ENCODE peak calls at places on chromosomes 5 and 9, in five cellular contexts. X, G, P, H and K are unnamed samples.

GRCh38 chr5:10354048-10354872 is 765 bp downstream of the MARCHF6 start:
- DNase-seq in X (peak), H (peak), P (peak), G (no peak), K (no peak)

GRCh38 chr9:95088421-95089161 is 228.9 kb downstream of the FANCC start:
- DNase-seq in H (no peak), P (no peak), X (no peak), G (no peak), K (no peak)

GRCh38 chr9:100322954-100323536 is 29.7 kb downstream of the TEX10 start:
- DNase-seq in G (no peak), P (peak), X (peak), H (peak), K (no peak)

GRCh38 chr5:108386345-108387061 is 4.6 kb upstream of the FBXL17 start:
- DNase-seq in P (no peak), H (no peak), G (no peak), X (peak), K (no peak)

GRCh38 chr9:109399258-109399767 is 78.5 kb upstream of the EPB41L4B start:
- DNase-seq in G (no peak), H (no peak), P (no peak), X (no peak), K (no peak)

GRCh38 chr5:35198096-35198495 is 32.2 kb downstream of the PRLR start:
- DNase-seq in P (no peak), H (no peak), G (peak), X (peak), K (no peak)

GRCh38 chr9:130927338-130927737 is 11.7 kb downstream of the FIBCD1 start:
- DNase-seq in H (no peak), P (no peak), G (no peak), X (no peak), K (no peak)

GRCh38 chr5:166772770-166773169 is 1518.7 kb upstream of the WWC1 start:
- DNase-seq in P (no peak), G (no peak), H (no peak), X (no peak), K (no peak)

GRCh38 chr5:170313344-170313743 is 15.8 kb upstream of the LCP2 start:
- DNase-seq in X (no peak), P (no peak), H (no peak), G (no peak), K (no peak)

GRCh38 chr5:137616046-137616445 is 116.9 kb upstream of the SPOCK1 start:
- DNase-seq in X (no peak), H (no peak), P (no peak), G (no peak), K (no peak)

GRCh38 chr5:121378559-121379359 is 472.9 kb upstream of the FTMT start:
- DNase-seq in H (no peak), X (no peak), G (no peak), P (no peak), K (no peak)

GRCh38 chr5:79956173-79956670 is 34.8 kb downstream of the MTX3 start:
- DNase-seq in G (peak), H (no peak), P (no peak), X (peak), K (no peak)

GRCh38 chr5:132797651-132798050 is 15.5 kb upstream of the SOWAHA start:
- DNase-seq in H (no peak), X (no peak), G (no peak), P (no peak), K (no peak)

GRCh38 chr5:170848033-170848432 is 13.8 kb upstream of the RANBP17 start:
- DNase-seq in P (no peak), G (no peak), X (peak), H (no peak), K (no peak)

GRCh38 chr5:108345541-108346171 is 36.2 kb downstream of the FBXL17 start:
- DNase-seq in G (peak), X (no peak), P (peak), H (no peak), K (no peak)

GRCh38 chr9:2241461-2241874 is 226.3 kb downstream of the SMARCA2 start:
- DNase-seq in H (no peak), G (peak), X (peak), P (no peak), K (no peak)

GRCh38 chr5:157518963-157519362 is 56.6 kb downstream of the ADAM19 start:
- DNase-seq in P (no peak), X (no peak), G (no peak), H (no peak), K (no peak)

GRCh38 chr5:107381189-107381856 is 289.4 kb downstream of the EFNA5 start:
- DNase-seq in H (no peak), G (no peak), P (no peak), X (peak), K (no peak)

GRCh38 chr9:123063172-123063508 is 29.7 kb downstream of the GPR21 start:
- DNase-seq in G (no peak), H (no peak), X (no peak), P (no peak), K (peak)

GRCh38 chr9:72592501-72593403 is 71.3 kb downstream of the TMC1 start:
- DNase-seq in P (peak), H (peak), X (peak), G (peak), K (no peak)

GRCh38 chr5:28958581-28958980 is 1920.2 kb upstream of the CDH9 start:
- DNase-seq in G (no peak), X (no peak), P (no peak), H (no peak), K (no peak)

GRCh38 chr5:132455614-132456115 is 34.9 kb downstream of the IRF1 start:
- DNase-seq in H (no peak), P (no peak), G (no peak), X (no peak), K (no peak)

GRCh38 chr9:9924369-9924768 is 688.4 kb downstream of the PTPRD start:
- DNase-seq in P (no peak), H (no peak), G (no peak), X (no peak), K (no peak)

GRCh38 chr9:92265159-92265558 is 28.3 kb downstream of the IARS1 start:
- DNase-seq in X (no peak), P (no peak), H (peak), G (peak), K (peak)

GRCh38 chr5:60649288-60649917 is 50.6 kb downstream of the DEPDC1B start:
- DNase-seq in X (peak), H (peak), G (peak), P (peak), K (no peak)

GRCh38 chr5:176409765-176410164 is 6.6 kb downstream of the CLTB start:
- DNase-seq in G (no peak), H (no peak), P (no peak), X (no peak), K (no peak)

GRCh38 chr5:102216559-102217157 is 79.4 kb downstream of the SLCO4C1 start:
- DNase-seq in G (no peak), X (no peak), P (no peak), H (no peak), K (no peak)

GRCh38 chr9:131744715-131745201 is 4.9 kb upstream of the RAPGEF1 start:
- DNase-seq in H (no peak), X (no peak), G (no peak), P (no peak), K (no peak)

GRCh38 chr5:73638344-73639095 is 12.5 kb downstream of the ARHGEF28 start:
- DNase-seq in P (no peak), G (peak), H (no peak), X (peak), K (no peak)

GRCh38 chr5:40235471-40235870 is 444.2 kb upstream of the PTGER4 start:
- DNase-seq in X (no peak), G (no peak), H (no peak), P (no peak), K (no peak)

GRCh38 chr9:126617003-126617739 is 3.4 kb downstream of the LMX1B start:
- DNase-seq in X (no peak), H (no peak), G (no peak), P (no peak), K (no peak)

GRCh38 chr5:132437604-132438275 is 52.8 kb downstream of the IRF1 start:
- DNase-seq in X (peak), G (no peak), P (peak), H (peak), K (peak)

GRCh38 chr9:129175515-129175824 is 2.6 kb downstream of the IER5L start:
- DNase-seq in G (no peak), P (no peak), X (no peak), H (no peak), K (no peak)

GRCh38 chr9:77449177-77450092 is 198.7 kb downstream of the GNA14 start:
- DNase-seq in G (no peak), H (no peak), X (peak), P (no peak), K (no peak)

GRCh38 chr5:50968296-50969206 is 302.1 kb downstream of the PARP8 start:
- DNase-seq in G (no peak), X (no peak), H (no peak), P (no peak), K (no peak)

GRCh38 chr9:88221110-88221509 is 82.8 kb upstream of the SPATA31C2 start:
- DNase-seq in X (no peak), G (no peak), P (no peak), H (no peak), K (no peak)

GRCh38 chr9:81573415-81574321 is 115.7 kb downstream of the TLE1 start:
- DNase-seq in G (no peak), P (no peak), H (no peak), X (no peak), K (no peak)
- TF ChIP-seq CTCF in G (no peak), P (no peak), H (no peak), X (peak), K (no peak)

DNA sequence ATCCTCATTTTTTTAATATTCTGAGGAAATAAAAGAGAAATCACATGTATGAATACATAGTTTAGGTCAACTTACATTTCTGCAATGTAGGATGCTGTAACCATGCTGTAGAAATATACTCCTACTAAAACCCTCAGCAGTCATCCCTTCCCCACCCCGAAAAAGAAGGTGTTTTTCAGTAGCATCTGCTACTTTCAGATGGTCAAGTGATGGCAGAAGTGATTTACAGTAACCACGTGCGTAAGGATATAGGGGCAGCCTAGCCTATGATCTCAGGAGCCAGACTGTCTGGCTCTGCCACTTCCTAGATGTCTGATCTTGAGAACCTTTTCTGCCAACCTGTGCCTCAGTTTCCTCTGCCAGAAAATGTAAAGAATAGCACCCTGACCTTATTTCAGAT is 26.0 kb upstream of the SYK start:
- DNase-seq in H (no peak), P (no peak), X (no peak), G (no peak), K (no peak)
- TF ChIP-seq CTCF in H (no peak), P (no peak), X (no peak), G (no peak), K (no peak)

GRCh38 chr5:59034498-59035186 is 451.8 kb downstream of the RAB3C start:
- DNase-seq in P (peak), G (no peak), H (peak), X (peak), K (no peak)
- TF ChIP-seq CTCF in P (peak), G (peak), H (peak), X (peak), K (peak)

DNA sequence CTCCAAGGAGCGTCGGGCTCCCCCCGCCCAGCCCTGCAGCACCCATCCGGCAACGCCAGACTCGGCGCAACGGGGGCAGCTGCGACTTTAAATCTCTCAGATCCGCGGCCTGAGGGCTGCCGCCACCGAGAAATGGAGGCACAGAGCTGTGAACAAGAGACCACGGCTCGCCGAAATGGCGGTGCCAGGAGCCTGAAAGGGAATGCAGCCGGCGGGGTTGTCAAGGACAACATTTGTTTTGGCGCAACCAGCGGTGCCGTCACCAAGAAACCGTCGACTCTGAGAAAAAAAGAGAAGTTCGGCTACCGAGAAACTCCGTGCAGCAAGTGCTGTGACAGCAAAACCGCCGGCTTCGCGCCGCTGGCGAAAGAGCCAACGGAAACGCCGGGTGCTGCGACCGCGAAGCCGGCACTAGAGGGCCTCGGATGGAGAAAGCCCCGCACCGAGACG is 2.1 kb upstream of the ANXA2R start:
- DNase-seq in H (peak), P (peak), G (no peak), X (peak), K (no peak)
- TF ChIP-seq CTCF in H (no peak), P (peak), G (no peak), X (peak), K (peak)

GRCh38 chr5:163437309-163438182 is at the start of gene CCNG1:
- DNase-seq in X (peak), P (peak), G (peak), H (peak), K (peak)
- TF ChIP-seq CTCF in X (no peak), P (no peak), G (no peak), H (no peak), K (peak)

GRCh38 chr5:145856285-145856818 is 16.5 kb downstream of the GRXCR2 start:
- DNase-seq in H (no peak), X (peak), P (peak), G (no peak), K (no peak)
- TF ChIP-seq CTCF in H (no peak), X (peak), P (no peak), G (no peak), K (no peak)